ENCODE peak calls at places on chromosomes 13 and 19, in five cellular contexts. X, T, P, F and C are unnamed samples.

GRCh38 chr13:106318941-106319411 is 216.5 kb downstream of the EFNB2 start:
- DNase-seq in X (no peak), T (peak; percentile 91), P (no peak), F (no peak), C (no peak)

GRCh38 chr13:36819811-36820140 is 754 bp downstream of the RFXAP start:
- DNase-seq in X (no peak), T (peak; percentile 52), P (no peak), F (no peak), C (no peak)

GRCh38 chr13:73417012-73417615 is 358.3 kb downstream of the KLF5 start:
- DNase-seq in X (no peak), T (peak; percentile 26), P (peak; percentile 9), F (no peak), C (no peak)

GRCh38 chr19:2207991-2208860 is 27.9 kb downstream of the PLEKHJ1 start:
- DNase-seq in X (no peak), T (peak; percentile 97), P (no peak), F (peak; percentile 75), C (no peak)

GRCh38 chr13:28067526-28067925 is 32.9 kb downstream of the FLT3 start:
- DNase-seq in X (no peak), T (no peak), P (no peak), F (no peak), C (no peak)

GRCh38 chr19:13894552-13894951 is 11.4 kb downstream of the BRME1 start:
- DNase-seq in X (no peak), T (no peak), P (no peak), F (no peak), C (no peak)

GRCh38 chr19:2426661-2427322 is 594 bp downstream of the TIMM13 start:
- DNase-seq in X (no peak), T (peak; percentile 60), P (peak; percentile 94), F (no peak), C (no peak)

GRCh38 chr19:7516281-7516862 is 469 bp downstream of the ZNF358 start:
- DNase-seq in X (no peak), T (peak; percentile 34), P (no peak), F (no peak), C (no peak)

GRCh38 chr19:35380450-35381124 is 9.7 kb downstream of the GPR42 start:
- DNase-seq in X (no peak), T (no peak), P (no peak), F (no peak), C (no peak)

GRCh38 chr19:1259206-1259872 is 9.8 kb upstream of the CIRBP start:
- DNase-seq in X (peak; percentile 87), T (peak; percentile 74), P (peak; percentile 62), F (peak; percentile 43), C (peak; percentile 73)

GRCh38 chr13:21458457-21458815 is 667 bp downstream of the ZDHHC20 start:
- DNase-seq in X (no peak), T (peak; percentile 52), P (peak; percentile 65), F (no peak), C (no peak)

GRCh38 chr19:35195822-35196221 is 32.7 kb downstream of the FAM187B start:
- DNase-seq in X (no peak), T (peak; percentile 70), P (no peak), F (no peak), C (peak; percentile 30)

GRCh38 chr13:59677966-59678814 is 485.5 kb downstream of the DIAPH3 start:
- DNase-seq in X (peak; percentile 18), T (peak; percentile 53), P (peak; percentile 55), F (no peak), C (no peak)

GRCh38 chr19:13906525-13906904 is 514 bp downstream of the CC2D1A start:
- DNase-seq in X (no peak), T (peak; percentile 38), P (peak; percentile 56), F (no peak), C (no peak)

GRCh38 chr19:48290341-48290922 is 20.6 kb downstream of the ZNF114 start:
- DNase-seq in X (no peak), T (peak; percentile 70), P (peak; percentile 58), F (no peak), C (no peak)

GRCh38 chr19:3514930-3515329 is 8.8 kb downstream of the FZR1 start:
- DNase-seq in X (no peak), T (peak; percentile 33), P (no peak), F (no peak), C (no peak)

GRCh38 chr19:3450796-3451411 is 29.4 kb downstream of the SMIM24 start:
- DNase-seq in X (no peak), T (peak; percentile 99), P (no peak), F (no peak), C (no peak)

GRCh38 chr13:113597386-113598080 is 13.0 kb downstream of the TFDP1 start:
- DNase-seq in X (no peak), T (no peak), P (no peak), F (no peak), C (no peak)

GRCh38 chr13:78060966-78061365 is 142.3 kb upstream of the EDNRB start:
- DNase-seq in X (no peak), T (no peak), P (no peak), F (no peak), C (no peak)

GRCh38 chr19:55526216-55527196 is 10.4 kb downstream of the SBK2 start:
- DNase-seq in X (no peak), T (peak; percentile 83), P (peak; percentile 57), F (no peak), C (no peak)

GRCh38 chr19:2575734-2576481 is 100.0 kb downstream of the GADD45B start:
- DNase-seq in X (no peak), T (peak; percentile 97), P (peak; percentile 53), F (peak; percentile 85), C (no peak)

GRCh38 chr13:106530907-106531520 is 4.4 kb downstream of the EFNB2 start:
- DNase-seq in X (no peak), T (no peak), P (no peak), F (no peak), C (no peak)

GRCh38 chr13:51208707-51209106 is 13.5 kb upstream of the FAM124A start:
- DNase-seq in X (no peak), T (no peak), P (no peak), F (no peak), C (no peak)
- H3K27me3 ChIP-seq in X (no peaks in the 10 kb centered on the region), T (peaks cover 56% of the 10 kb centered on the region), P (peaks cover 36% of the 10 kb centered on the region), F (no peaks in the 10 kb centered on the region), C (no peaks in the 10 kb centered on the region)

GRCh38 chr13:66443926-66444325 is 786.2 kb downstream of the PCDH9 start:
- DNase-seq in X (no peak), T (no peak), P (no peak), F (no peak), C (no peak)

GRCh38 chr13:66446413-66446812 is 783.7 kb downstream of the PCDH9 start:
- DNase-seq in X (no peak), T (no peak), P (no peak), F (no peak), C (no peak)
- H3K27me3 ChIP-seq in X (no peaks in the 10 kb centered on the region), T (no peaks in the 10 kb centered on the region), P (no peaks in the 10 kb centered on the region), F (no peaks in the 10 kb centered on the region), C (no peaks in the 10 kb centered on the region)

GRCh38 chr19:29531458-29532025 is 5.7 kb downstream of the VSTM2B start:
- DNase-seq in X (no peak), T (no peak), P (no peak), F (no peak), C (no peak)
- H3K27me3 ChIP-seq in X (no peaks in the 10 kb centered on the region), T (peaks cover 38% of the 10 kb centered on the region), P (peaks cover 61% of the 10 kb centered on the region), F (no peaks in the 10 kb centered on the region), C (peaks cover 9% of the 10 kb centered on the region)

GRCh38 chr13:62321139-62321538 is 905.5 kb upstream of the PCDH20 start:
- DNase-seq in X (no peak), T (no peak), P (no peak), F (no peak), C (no peak)
- H3K27me3 ChIP-seq in X (no peaks in the 10 kb centered on the region), T (no peaks in the 10 kb centered on the region), P (no peaks in the 10 kb centered on the region), F (no peaks in the 10 kb centered on the region), C (no peaks in the 10 kb centered on the region)

GRCh38 chr19:10517361-10517759 is at the start of gene S1PR5:
- DNase-seq in X (no peak), T (peak; percentile 54), P (peak; percentile 70), F (no peak), C (no peak)
- H3K27me3 ChIP-seq in X (peaks cover 7% of the 10 kb centered on the region), T (peaks cover 12% of the 10 kb centered on the region), P (peaks cover 13% of the 10 kb centered on the region), F (no peaks in the 10 kb centered on the region), C (peaks cover 12% of the 10 kb centered on the region)

DNA sequence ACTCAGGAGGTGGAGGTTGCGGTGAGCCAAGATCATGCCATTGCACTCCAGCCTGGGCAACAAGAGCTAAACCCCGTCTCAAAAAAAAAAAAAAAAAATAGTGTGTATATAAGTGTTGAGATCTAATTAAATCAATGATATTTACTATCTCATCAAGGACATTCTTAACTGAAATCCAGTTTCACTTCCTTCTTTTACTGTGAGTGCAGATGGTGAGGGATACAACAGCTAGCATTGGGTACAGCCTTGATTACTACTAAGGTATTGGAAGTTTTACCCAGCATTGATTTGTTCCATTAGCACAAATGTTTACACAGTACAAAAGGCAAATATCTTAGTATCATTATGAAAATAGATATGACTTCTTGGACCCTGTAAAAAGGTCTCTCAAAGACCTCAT is 546.6 kb downstream of the KCTD12 start:
- DNase-seq in X (no peak), T (no peak), P (no peak), F (no peak), C (no peak)
- H3K27me3 ChIP-seq in X (no peaks in the 10 kb centered on the region), T (no peaks in the 10 kb centered on the region), P (no peaks in the 10 kb centered on the region), F (no peaks in the 10 kb centered on the region), C (no peaks in the 10 kb centered on the region)

GRCh38 chr13:111609631-111610030 is 289.2 kb downstream of the TEX29 start:
- DNase-seq in X (no peak), T (no peak), P (no peak), F (no peak), C (no peak)

GRCh38 chr13:111610077-111610476 is 289.6 kb downstream of the TEX29 start:
- DNase-seq in X (no peak), T (no peak), P (no peak), F (no peak), C (no peak)

GRCh38 chr13:111612918-111613317 is 292.5 kb downstream of the TEX29 start:
- DNase-seq in X (no peak), T (no peak), P (no peak), F (no peak), C (no peak)

GRCh38 chr13:111614009-111614408 is 293.6 kb downstream of the TEX29 start:
- DNase-seq in X (no peak), T (no peak), P (no peak), F (no peak), C (no peak)

DNA sequence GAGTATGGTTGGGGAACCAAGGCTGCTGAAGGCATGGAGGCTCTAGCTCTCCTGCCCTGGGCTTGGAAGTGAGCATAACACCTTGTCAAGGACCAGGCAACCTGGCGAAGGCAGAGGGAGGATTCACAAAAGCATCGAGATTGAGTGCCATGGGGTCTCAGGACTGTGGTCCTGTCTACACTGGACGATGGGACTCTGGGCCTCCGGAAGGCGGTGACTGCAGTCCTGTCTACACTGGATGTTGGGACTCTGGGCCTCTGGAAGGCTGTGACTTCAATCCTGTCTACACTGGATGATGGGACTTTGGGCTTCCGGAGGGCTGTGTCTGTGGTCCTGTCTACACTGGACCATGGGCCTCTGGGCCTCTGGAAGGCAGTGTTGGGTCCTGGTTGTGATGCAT is 290.4 kb downstream of the TEX29 start:
- DNase-seq in X (no peak), T (no peak), P (no peak), F (no peak), C (no peak)
- H3K27me3 ChIP-seq in X (no peaks in the 10 kb centered on the region), T (no peaks in the 10 kb centered on the region), P (no peaks in the 10 kb centered on the region), F (no peaks in the 10 kb centered on the region), C (no peaks in the 10 kb centered on the region)